ENCODE peak calls at places on chromosomes 12 and 14, in six cellular contexts. C is uterus, Y is spleen, M is GM03348, D is fibroblast of pulmonary artery, Q is NCI-H1417. O is an unnamed sample.

GRCh38 chr12:101127521-101128219 is 82.4 kb downstream of the SLC5A8 start:
- DNase-seq in D (peak; percentile 1), Q (no peak), Y (no peak), M (peak; percentile 42), C (no peak), O (no peak)

GRCh38 chr14:30227871-30228270 is 300.2 kb upstream of the PRKD1 start:
- DNase-seq in Y (no peak), C (peak; percentile 41), Q (no peak), M (peak; percentile 27), D (peak; percentile 62), O (no peak)

GRCh38 chr12:52232233-52232915 is 669 bp upstream of the KRT7 start:
- DNase-seq in M (peak; percentile 28), Y (peak; percentile 42), Q (no peak), C (no peak), D (no peak), O (no peak)

GRCh38 chr12:22866406-22866805 is 241.4 kb downstream of the ETNK1 start:
- DNase-seq in M (no peak), D (no peak), Y (no peak), Q (no peak), C (no peak), O (no peak)

GRCh38 chr14:52175982-52176502 is 91.5 kb upstream of the PTGDR start:
- DNase-seq in C (no peak), Q (no peak), Y (no peak), M (no peak), D (no peak), O (no peak)

GRCh38 chr14:60563113-60563512 is 54.2 kb downstream of the SIX6 start:
- DNase-seq in Q (no peak), D (peak; percentile 25), C (no peak), M (peak; percentile 42), Y (no peak), O (no peak)

GRCh38 chr14:63573579-63573978 is 30.4 kb upstream of the PPP2R5E start:
- DNase-seq in M (no peak), C (no peak), Q (no peak), D (peak; percentile 24), Y (no peak), O (no peak)

GRCh38 chr12:66352197-66352596 is 49.9 kb downstream of the HELB start:
- DNase-seq in D (peak; percentile 29), Q (no peak), M (no peak), Y (no peak), C (no peak), O (peak; percentile 17)

GRCh38 chr12:10392394-10392930 is 2.6 kb upstream of the KLRK1 start:
- DNase-seq in Q (no peak), C (no peak), M (peak; percentile 57), D (peak; percentile 96), Y (no peak), O (peak; percentile 31)

GRCh38 chr12:5395443-5396401 is 36.2 kb upstream of the NTF3 start:
- DNase-seq in M (no peak), D (no peak), Q (peak; percentile 91), Y (no peak), C (peak; percentile 23), O (no peak)